ENCODE peak calls at places on chromosomes 11 and 22, in eight cellular contexts. One of them, this sample, is unnamed.

GRCh38 chr22:19848298-19849224 is 6.1 kb downstream of the GNB1L start:
- DNase-seq in substantia nigra: no peak
- DNase-seq in germinal center: no peak
- DNase-seq in NCI-H748 treated with DMSO at 0.1 percent for 48 hours: no peak
- DNase-seq in stimulated activated CD4-positive, alpha-beta T cell treated with anti-CD3 and anti-CD28 coated beads, Interleukin-2, amount 100 ng/mL, for 48 hours: no peak
- DNase-seq in NCI-H2029 treated with DMSO at 0.1 percent for 48 hours: peak
- DNase-seq in HS-5: peak
- DNase-seq in epithelial cell of esophagus: peak
- DNase-seq in this sample: peak

GRCh38 chr11:61079416-61080150 is 22.7 kb upstream of the CD5 start:
- DNase-seq in substantia nigra: no peak
- DNase-seq in germinal center: no peak
- DNase-seq in NCI-H748 treated with DMSO at 0.1 percent for 48 hours: no peak
- DNase-seq in stimulated activated CD4-positive, alpha-beta T cell treated with anti-CD3 and anti-CD28 coated beads, Interleukin-2, amount 100 ng/mL, for 48 hours: no peak
- DNase-seq in NCI-H2029 treated with DMSO at 0.1 percent for 48 hours: no peak
- DNase-seq in HS-5: no peak
- DNase-seq in epithelial cell of esophagus: no peak
- DNase-seq in this sample: no peak

GRCh38 chr11:43580735-43581369 is 99.7 kb upstream of the HSD17B12 start:
- DNase-seq in substantia nigra: no peak
- DNase-seq in germinal center: peak
- DNase-seq in NCI-H748 treated with DMSO at 0.1 percent for 48 hours: peak
- DNase-seq in stimulated activated CD4-positive, alpha-beta T cell treated with anti-CD3 and anti-CD28 coated beads, Interleukin-2, amount 100 ng/mL, for 48 hours: no peak
- DNase-seq in NCI-H2029 treated with DMSO at 0.1 percent for 48 hours: no peak
- DNase-seq in HS-5: no peak
- DNase-seq in epithelial cell of esophagus: no peak
- DNase-seq in this sample: no peak

GRCh38 chr11:30788849-30789248 is 202.7 kb upstream of the MPPED2 start:
- DNase-seq in substantia nigra: no peak
- DNase-seq in germinal center: no peak
- DNase-seq in NCI-H748 treated with DMSO at 0.1 percent for 48 hours: no peak
- DNase-seq in stimulated activated CD4-positive, alpha-beta T cell treated with anti-CD3 and anti-CD28 coated beads, Interleukin-2, amount 100 ng/mL, for 48 hours: no peak
- DNase-seq in NCI-H2029 treated with DMSO at 0.1 percent for 48 hours: no peak
- DNase-seq in HS-5: peak
- DNase-seq in epithelial cell of esophagus: no peak
- DNase-seq in this sample: no peak

GRCh38 chr22:49096476-49096875 is 731.2 kb downstream of the BRD1 start:
- DNase-seq in substantia nigra: no peak
- DNase-seq in germinal center: no peak
- DNase-seq in NCI-H748 treated with DMSO at 0.1 percent for 48 hours: no peak
- DNase-seq in stimulated activated CD4-positive, alpha-beta T cell treated with anti-CD3 and anti-CD28 coated beads, Interleukin-2, amount 100 ng/mL, for 48 hours: no peak
- DNase-seq in NCI-H2029 treated with DMSO at 0.1 percent for 48 hours: no peak
- DNase-seq in HS-5: no peak
- DNase-seq in epithelial cell of esophagus: no peak
- DNase-seq in this sample: no peak

GRCh38 chr11:12117200-12117995 is 7.0 kb downstream of the MICAL2 start:
- DNase-seq in substantia nigra: no peak
- DNase-seq in germinal center: no peak
- DNase-seq in NCI-H748 treated with DMSO at 0.1 percent for 48 hours: no peak
- DNase-seq in stimulated activated CD4-positive, alpha-beta T cell treated with anti-CD3 and anti-CD28 coated beads, Interleukin-2, amount 100 ng/mL, for 48 hours: no peak
- DNase-seq in NCI-H2029 treated with DMSO at 0.1 percent for 48 hours: no peak
- DNase-seq in HS-5: no peak
- DNase-seq in epithelial cell of esophagus: peak
- DNase-seq in this sample: no peak

GRCh38 chr22:42662114-42663021 is 13.2 kb upstream of the CYB5R3 start:
- DNase-seq in substantia nigra: peak
- DNase-seq in germinal center: peak
- DNase-seq in NCI-H748 treated with DMSO at 0.1 percent for 48 hours: peak
- DNase-seq in stimulated activated CD4-positive, alpha-beta T cell treated with anti-CD3 and anti-CD28 coated beads, Interleukin-2, amount 100 ng/mL, for 48 hours: peak
- DNase-seq in NCI-H2029 treated with DMSO at 0.1 percent for 48 hours: no peak
- DNase-seq in HS-5: no peak
- DNase-seq in epithelial cell of esophagus: peak
- DNase-seq in this sample: peak

GRCh38 chr11:134358853-134359490 is 27.2 kb downstream of the GLB1L2 start:
- DNase-seq in substantia nigra: no peak
- DNase-seq in germinal center: no peak
- DNase-seq in NCI-H748 treated with DMSO at 0.1 percent for 48 hours: no peak
- DNase-seq in stimulated activated CD4-positive, alpha-beta T cell treated with anti-CD3 and anti-CD28 coated beads, Interleukin-2, amount 100 ng/mL, for 48 hours: no peak
- DNase-seq in NCI-H2029 treated with DMSO at 0.1 percent for 48 hours: no peak
- DNase-seq in HS-5: no peak
- DNase-seq in epithelial cell of esophagus: no peak
- DNase-seq in this sample: no peak

GRCh38 chr11:3022300-3022967 is 30.3 kb upstream of the NAP1L4 start:
- DNase-seq in substantia nigra: no peak
- DNase-seq in germinal center: peak
- DNase-seq in NCI-H748 treated with DMSO at 0.1 percent for 48 hours: no peak
- DNase-seq in stimulated activated CD4-positive, alpha-beta T cell treated with anti-CD3 and anti-CD28 coated beads, Interleukin-2, amount 100 ng/mL, for 48 hours: no peak
- DNase-seq in NCI-H2029 treated with DMSO at 0.1 percent for 48 hours: no peak
- DNase-seq in HS-5: peak
- DNase-seq in epithelial cell of esophagus: peak
- DNase-seq in this sample: no peak

GRCh38 chr11:17651061-17651460 is 68.3 kb upstream of the MYOD1 start:
- DNase-seq in substantia nigra: no peak
- DNase-seq in germinal center: no peak
- DNase-seq in NCI-H748 treated with DMSO at 0.1 percent for 48 hours: no peak
- DNase-seq in stimulated activated CD4-positive, alpha-beta T cell treated with anti-CD3 and anti-CD28 coated beads, Interleukin-2, amount 100 ng/mL, for 48 hours: no peak
- DNase-seq in NCI-H2029 treated with DMSO at 0.1 percent for 48 hours: no peak
- DNase-seq in HS-5: no peak
- DNase-seq in epithelial cell of esophagus: no peak
- DNase-seq in this sample: no peak

GRCh38 chr11:15873501-15873900 is 482.8 kb downstream of the SOX6 start:
- DNase-seq in substantia nigra: no peak
- DNase-seq in germinal center: no peak
- DNase-seq in NCI-H748 treated with DMSO at 0.1 percent for 48 hours: no peak
- DNase-seq in stimulated activated CD4-positive, alpha-beta T cell treated with anti-CD3 and anti-CD28 coated beads, Interleukin-2, amount 100 ng/mL, for 48 hours: no peak
- DNase-seq in NCI-H2029 treated with DMSO at 0.1 percent for 48 hours: no peak
- DNase-seq in HS-5: no peak
- DNase-seq in epithelial cell of esophagus: peak
- DNase-seq in this sample: no peak

GRCh38 chr22:37400719-37401118 is 26.6 kb downstream of the ELFN2 start:
- DNase-seq in substantia nigra: no peak
- DNase-seq in germinal center: no peak
- DNase-seq in NCI-H748 treated with DMSO at 0.1 percent for 48 hours: no peak
- DNase-seq in stimulated activated CD4-positive, alpha-beta T cell treated with anti-CD3 and anti-CD28 coated beads, Interleukin-2, amount 100 ng/mL, for 48 hours: no peak
- DNase-seq in NCI-H2029 treated with DMSO at 0.1 percent for 48 hours: no peak
- DNase-seq in HS-5: no peak
- DNase-seq in epithelial cell of esophagus: no peak
- DNase-seq in this sample: no peak

GRCh38 chr22:20439556-20439927 is 1.9 kb upstream of the SCARF2 start:
- DNase-seq in substantia nigra: no peak
- DNase-seq in germinal center: no peak
- DNase-seq in NCI-H748 treated with DMSO at 0.1 percent for 48 hours: no peak
- DNase-seq in stimulated activated CD4-positive, alpha-beta T cell treated with anti-CD3 and anti-CD28 coated beads, Interleukin-2, amount 100 ng/mL, for 48 hours: no peak
- DNase-seq in NCI-H2029 treated with DMSO at 0.1 percent for 48 hours: no peak
- DNase-seq in HS-5: no peak
- DNase-seq in epithelial cell of esophagus: no peak
- DNase-seq in this sample: no peak

GRCh38 chr11:88280673-88281316 is 56.7 kb downstream of the CTSC start:
- DNase-seq in substantia nigra: no peak
- DNase-seq in germinal center: no peak
- DNase-seq in NCI-H748 treated with DMSO at 0.1 percent for 48 hours: no peak
- DNase-seq in stimulated activated CD4-positive, alpha-beta T cell treated with anti-CD3 and anti-CD28 coated beads, Interleukin-2, amount 100 ng/mL, for 48 hours: no peak
- DNase-seq in NCI-H2029 treated with DMSO at 0.1 percent for 48 hours: no peak
- DNase-seq in HS-5: no peak
- DNase-seq in epithelial cell of esophagus: no peak
- DNase-seq in this sample: no peak

GRCh38 chr11:126392638-126393023 is 37.1 kb downstream of the ST3GAL4 start:
- DNase-seq in substantia nigra: no peak
- DNase-seq in germinal center: no peak
- DNase-seq in NCI-H748 treated with DMSO at 0.1 percent for 48 hours: no peak
- DNase-seq in stimulated activated CD4-positive, alpha-beta T cell treated with anti-CD3 and anti-CD28 coated beads, Interleukin-2, amount 100 ng/mL, for 48 hours: no peak
- DNase-seq in NCI-H2029 treated with DMSO at 0.1 percent for 48 hours: no peak
- DNase-seq in HS-5: no peak
- DNase-seq in epithelial cell of esophagus: no peak
- DNase-seq in this sample: no peak

This sample was measured in A549.